ENCODE peak calls at places on chromosomes 4 and X, in four cellular contexts. A is body of pancreas; J is CD4-positive, alpha-beta T cell; S is PC-3. F is an unnamed sample.

GRCh38 chr4:155428128-155428527 is 51.4 kb upstream of the MAP9 start:
- DNase-seq in A (no peak), J (no peak), S (no peak), F (no peak)

GRCh38 chr4:3487861-3488260 is 24.8 kb downstream of the DOK7 start:
- DNase-seq in A (no peak), S (no peak), J (no peak), F (no peak)

GRCh38 chr4:2177443-2178093 is 64.4 kb downstream of the HAUS3 start:
- DNase-seq in S (peak), A (no peak), J (no peak), F (no peak)

GRCh38 chr4:79317711-79318110 is 8.2 kb downstream of the NAA11 start:
- DNase-seq in A (no peak), S (no peak), J (no peak), F (no peak)

GRCh38 chrX:40474205-40474626 is 106.6 kb upstream of the ATP6AP2 start:
- DNase-seq in A (peak), J (no peak), S (no peak), F (peak)

GRCh38 chrX:55488559-55489314 is 911 bp downstream of the USP51 start:
- DNase-seq in A (peak), S (peak), J (peak), F (peak)

GRCh38 chr4:78057135-78057599 is at the start of gene FRAS1:
- DNase-seq in S (peak), J (no peak), A (peak), F (peak)

GRCh38 chr4:2417196-2417764 is 1.2 kb downstream of the ZFYVE28 start:
- DNase-seq in S (no peak), J (no peak), A (no peak), F (peak)

GRCh38 chrX:131704136-131704695 is 160.3 kb downstream of the OR13H1 start:
- DNase-seq in A (peak), S (peak), J (no peak), F (no peak)

GRCh38 chrX:149515954-149516602 is 11.0 kb upstream of the IDS start:
- DNase-seq in J (no peak), A (no peak), S (no peak), F (no peak)

GRCh38 chr4:132709024-132709423 is 440.1 kb upstream of the PCDH10 start:
- DNase-seq in S (peak), A (no peak), J (no peak), F (no peak)

GRCh38 chr4:107900067-107900466 is 31.3 kb upstream of the CYP2U1 start:
- DNase-seq in J (no peak), A (no peak), S (no peak), F (no peak)

GRCh38 chrX:153412746-153413720 is 1.8 kb downstream of the ZFP92 start:
- DNase-seq in A (no peak), S (no peak), J (no peak), F (no peak)

GRCh38 chrX:140141444-140142029 is 176.2 kb upstream of the CXorf66 start:
- DNase-seq in S (peak), A (peak), J (no peak), F (peak)

GRCh38 chrX:13851996-13852695 is 35.3 kb upstream of the GPM6B start:
- DNase-seq in J (no peak), A (no peak), S (peak), F (no peak)

GRCh38 chr4:124181045-124181444 is 531.5 kb downstream of the ANKRD50 start:
- DNase-seq in S (no peak), J (no peak), A (no peak), F (no peak)

GRCh38 chr4:87118826-87119225 is 101.6 kb downstream of the KLHL8 start:
- DNase-seq in S (no peak), A (no peak), J (no peak), F (no peak)

GRCh38 chr4:140851032-140851636 is 94.9 kb upstream of the TBC1D9 start:
- DNase-seq in S (peak), J (no peak), A (peak), F (peak)

GRCh38 chrX:24242649-24243556 is 71.0 kb downstream of the SUPT20HL2 start:
- DNase-seq in A (peak), J (no peak), S (no peak), F (no peak)

GRCh38 chr4:144818136-144818535 is 172.2 kb downstream of the HHIP start:
- DNase-seq in J (no peak), S (peak), A (no peak), F (no peak)

GRCh38 chr4:36312511-36312910 is 31.1 kb downstream of the DTHD1 start:
- DNase-seq in S (no peak), J (no peak), A (no peak), F (no peak)

GRCh38 chr4:10054571-10055041 is 33.3 kb upstream of the SLC2A9 start:
- DNase-seq in A (no peak), J (no peak), S (no peak), F (no peak)

GRCh38 chr4:140308366-140309123 is 64.9 kb upstream of the SCOC start:
- DNase-seq in J (no peak), S (no peak), A (peak), F (no peak)

GRCh38 chrX:8042304-8042703 is 115.1 kb upstream of the PNPLA4 start:
- DNase-seq in S (peak), J (no peak), A (no peak), F (no peak)

GRCh38 chr4:6901669-6902317 is 7.8 kb upstream of the TBC1D14 start:
- DNase-seq in A (no peak), J (no peak), S (no peak), F (no peak)

GRCh38 chr4:105146286-105147219 is at the start of gene TET2:
- DNase-seq in A (peak), J (peak), S (peak), F (peak)

GRCh38 chr4:17511041-17511949 is 595 bp downstream of the QDPR start:
- DNase-seq in S (peak), A (peak), J (no peak), F (peak)

GRCh38 chr4:119628281-119629141 is at the start of gene PDE5A:
- DNase-seq in S (peak), J (peak), A (peak), F (peak)

GRCh38 chrX:72478351-72478750 is 94.3 kb downstream of the HDAC8 start:
- DNase-seq in S (no peak), J (no peak), A (no peak), F (no peak)

GRCh38 chr4:41120297-41121217 is 93.8 kb downstream of the APBB2 start:
- DNase-seq in J (no peak), S (no peak), A (peak), F (no peak)

GRCh38 chr4:1209821-1210220 is 37.4 kb upstream of the SPON2 start:
- DNase-seq in J (no peak), A (peak), S (no peak), F (no peak)

GRCh38 chrX:39242187-39242586 is 440.9 kb downstream of the MID1IP1 start:
- DNase-seq in A (peak), S (peak), J (no peak), F (peak)

DNA sequence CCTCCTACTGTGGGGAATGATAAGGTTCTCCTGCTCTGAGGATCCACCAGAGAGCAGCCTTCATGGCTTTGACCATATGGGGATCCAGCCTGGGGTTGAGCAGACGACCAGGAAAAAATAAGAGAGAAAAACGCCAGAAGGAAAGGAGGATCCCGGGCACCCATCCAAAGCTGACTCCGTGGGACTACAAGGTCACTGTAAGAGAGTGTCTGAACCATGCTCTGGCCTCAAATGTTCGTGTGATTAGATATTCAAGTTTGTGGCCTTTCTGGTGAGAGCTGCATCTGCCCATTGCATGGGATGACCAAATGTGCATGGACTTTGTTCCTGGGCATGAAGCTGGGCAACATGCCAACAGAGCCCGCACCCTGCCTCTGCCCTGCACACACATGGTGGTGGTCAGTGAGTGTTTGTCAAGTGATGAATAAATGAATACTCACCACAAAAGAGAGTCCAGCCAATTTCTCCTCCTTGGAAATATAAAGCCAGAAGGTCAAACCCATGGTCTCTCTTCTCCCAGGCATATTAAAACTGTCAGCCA is 346.0 kb upstream of the GATB start:
- DNase-seq in S (peak), A (no peak), J (no peak), F (no peak)
- TF ChIP-seq CTCF in S (no peak), A (no peak), J (no peak), F (no peak)

DNA sequence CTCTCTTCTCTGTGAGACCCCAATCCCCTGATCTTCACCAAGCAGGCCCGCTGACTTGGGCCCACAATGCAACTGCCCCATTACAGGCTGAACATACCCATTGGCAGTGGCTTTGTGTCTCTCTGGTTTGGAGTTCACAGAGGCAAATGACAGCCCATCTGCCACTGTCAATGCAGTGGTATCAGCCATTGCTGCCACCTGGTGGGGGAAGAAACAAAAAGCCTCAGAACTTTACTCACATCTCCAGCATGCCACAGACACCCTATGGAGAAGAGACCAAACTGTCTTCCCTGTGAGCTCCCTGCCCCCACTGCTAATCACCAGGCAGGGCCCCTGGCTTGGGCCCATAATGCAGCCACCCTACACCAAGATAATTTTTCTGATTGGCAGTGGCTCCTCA is 729.3 kb upstream of the ACTRT1 start:
- DNase-seq in S (peak), J (no peak), A (peak), F (peak)
- TF ChIP-seq CTCF in S (peak), J (no peak), A (no peak), F (peak)

DNA sequence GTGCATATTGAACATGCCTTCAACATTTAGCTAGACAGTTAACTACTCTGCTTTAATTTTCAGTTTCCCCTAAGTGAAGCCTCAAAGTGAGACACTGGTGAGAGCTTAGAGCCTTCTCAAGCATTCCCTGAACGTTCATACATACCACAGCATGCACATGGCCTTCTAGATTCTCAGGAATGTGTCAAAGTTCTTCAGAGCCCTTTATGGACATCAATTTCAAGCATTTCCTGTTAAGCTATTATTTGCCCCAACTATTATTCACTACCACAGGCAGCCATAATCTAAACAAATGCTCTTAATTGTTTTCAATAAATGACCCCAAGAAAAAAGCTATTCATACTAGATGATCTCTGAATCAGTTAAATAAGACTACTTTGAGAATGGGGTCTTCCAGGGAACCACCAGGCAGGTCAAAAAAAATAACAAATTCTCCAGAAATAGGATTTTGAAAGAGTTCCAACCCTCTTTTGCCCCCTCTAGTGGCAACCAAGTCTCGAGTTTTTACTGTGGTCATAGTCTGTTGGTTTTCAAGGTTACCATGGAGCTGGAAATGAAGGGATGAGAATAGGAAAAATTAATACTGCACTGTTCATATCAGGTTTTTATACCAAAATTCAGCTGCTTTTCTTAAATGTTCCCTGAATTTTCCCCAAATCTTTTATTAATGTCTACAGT is 235.4 kb downstream of the RAB28 start:
- DNase-seq in A (no peak), S (peak), J (no peak), F (peak)
- TF ChIP-seq CTCF in A (no peak), S (peak), J (no peak), F (peak)

DNA sequence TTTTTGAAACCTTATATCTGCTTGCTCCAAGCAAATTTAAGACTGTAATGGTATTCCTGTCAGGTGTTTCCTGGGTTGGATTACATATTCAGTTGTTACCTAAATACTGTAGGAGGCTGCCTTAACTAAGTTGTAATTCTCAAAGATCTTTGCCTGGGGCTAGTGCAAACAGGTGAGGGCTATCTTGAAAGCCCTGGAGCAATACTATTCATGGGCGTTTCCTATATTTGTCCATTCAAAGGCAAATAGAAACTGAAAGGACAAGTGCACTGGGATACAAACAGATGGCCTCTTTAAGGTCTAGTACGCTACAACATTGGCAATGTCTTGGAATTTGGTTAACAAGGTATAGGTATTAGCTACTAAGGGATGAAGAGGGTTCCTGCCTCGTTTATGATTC is 84.1 kb upstream of the CT45A1 start:
- DNase-seq in A (no peak), S (no peak), J (no peak), F (no peak)
- TF ChIP-seq CTCF in A (no peak), S (no peak), J (no peak), F (no peak)

GRCh38 chr4:62644372-62644771 is 1444.2 kb downstream of the ADGRL3 start:
- DNase-seq in S (peak), J (no peak), A (no peak), F (peak)
- TF ChIP-seq CTCF in S (peak), J (no peak), A (no peak), F (no peak)